ENCODE peak calls at places on chromosomes 1 and 21, in nine cellular contexts. E, Q, C, R, L, B, W, K and Y are unnamed samples.

GRCh38 chr1:236689713-236690569 is 3.6 kb downstream of the ACTN2 start:
- DNase-seq in E (no peak), Q (no peak), C (no peak), R (no peak), L (no peak), B (no peak), W (peak), K (no peak), Y (no peak)

GRCh38 chr1:119653839-119654170 is 5.7 kb upstream of the ZNF697 start:
- DNase-seq in E (no peak), Q (no peak), C (no peak), R (no peak), L (no peak), B (no peak), W (no peak), K (no peak), Y (no peak)

GRCh38 chr1:74673351-74674111 is at the start of gene ERICH3:
- DNase-seq in E (no peak), Q (peak), C (no peak), R (no peak), L (peak), B (no peak), W (no peak), K (peak), Y (no peak)

GRCh38 chr1:192153276-192153675 is 5.0 kb upstream of the RGS18 start:
- DNase-seq in E (no peak), Q (no peak), C (no peak), R (no peak), L (no peak), B (no peak), W (no peak), K (no peak), Y (no peak)

GRCh38 chr1:2152914-2153313 is 41.7 kb downstream of the FAAP20 start:
- DNase-seq in E (no peak), Q (no peak), C (no peak), R (no peak), L (no peak), B (no peak), W (no peak), K (no peak), Y (no peak)

GRCh38 chr1:150352883-150353282 is 11.1 kb upstream of the RPRD2 start:
- DNase-seq in E (no peak), Q (no peak), C (no peak), R (no peak), L (no peak), B (no peak), W (no peak), K (no peak), Y (peak)

GRCh38 chr1:167819849-167820683 is 93.9 kb downstream of the ADCY10 start:
- DNase-seq in E (peak), Q (peak), C (peak), R (peak), L (peak), B (peak), W (no peak), K (peak), Y (peak)

GRCh38 chr1:107277022-107277421 is 136.2 kb downstream of the NTNG1 start:
- DNase-seq in E (peak), Q (no peak), C (no peak), R (peak), L (peak), B (no peak), W (no peak), K (peak), Y (no peak)

GRCh38 chr1:63688302-63688701 is 85.5 kb upstream of the ROR1 start:
- DNase-seq in E (no peak), Q (no peak), C (no peak), R (no peak), L (no peak), B (no peak), W (no peak), K (no peak), Y (no peak)

GRCh38 chr21:41600961-41601572 is 93.1 kb upstream of the TMPRSS2 start:
- DNase-seq in E (peak), Q (no peak), C (no peak), R (peak), L (no peak), B (no peak), W (no peak), K (no peak), Y (no peak)

GRCh38 chr1:228982637-228983036 is 247.4 kb downstream of the RHOU start:
- DNase-seq in E (no peak), Q (no peak), C (no peak), R (no peak), L (no peak), B (no peak), W (no peak), K (no peak), Y (no peak)

GRCh38 chr1:199784127-199784526 is 243.4 kb upstream of the NR5A2 start:
- DNase-seq in E (no peak), Q (no peak), C (peak), R (no peak), L (no peak), B (no peak), W (no peak), K (no peak), Y (no peak)

GRCh38 chr1:165905853-165906252 is 78.4 kb downstream of the UCK2 start:
- DNase-seq in E (no peak), Q (no peak), C (no peak), R (no peak), L (no peak), B (no peak), W (no peak), K (no peak), Y (no peak)

GRCh38 chr1:222592171-222592570 is 2.4 kb upstream of the TAF1A start:
- DNase-seq in E (no peak), Q (no peak), C (no peak), R (no peak), L (no peak), B (no peak), W (no peak), K (no peak), Y (no peak)

GRCh38 chr1:227621211-227621610 is 57.9 kb downstream of the ZNF678 start:
- DNase-seq in E (no peak), Q (no peak), C (no peak), R (no peak), L (no peak), B (no peak), W (peak), K (no peak), Y (no peak)

GRCh38 chr1:180614746-180615145 is 17.1 kb upstream of the XPR1 start:
- DNase-seq in E (peak), Q (no peak), C (no peak), R (no peak), L (no peak), B (no peak), W (no peak), K (no peak), Y (no peak)

GRCh38 chr1:2227341-2228156 is 570 bp upstream of the SKI start:
- DNase-seq in E (peak), Q (peak), C (peak), R (peak), L (peak), B (peak), W (peak), K (peak), Y (peak)

GRCh38 chr21:43360441-43361126 is 66.3 kb downstream of the SIK1 start:
- DNase-seq in E (no peak), Q (no peak), C (no peak), R (no peak), L (no peak), B (no peak), W (no peak), K (no peak), Y (no peak)

GRCh38 chr21:43361493-43362296 is 65.2 kb downstream of the SIK1 start:
- DNase-seq in E (no peak), Q (no peak), C (peak), R (peak), L (no peak), B (no peak), W (no peak), K (no peak), Y (no peak)

GRCh38 chr21:43362306-43362927 is 64.5 kb downstream of the SIK1 start:
- DNase-seq in E (no peak), Q (peak), C (peak), R (peak), L (peak), B (no peak), W (no peak), K (no peak), Y (no peak)

GRCh38 chr21:43362928-43363314 is 64.0 kb downstream of the SIK1 start:
- DNase-seq in E (no peak), Q (no peak), C (no peak), R (no peak), L (no peak), B (no peak), W (no peak), K (no peak), Y (no peak)

DNA sequence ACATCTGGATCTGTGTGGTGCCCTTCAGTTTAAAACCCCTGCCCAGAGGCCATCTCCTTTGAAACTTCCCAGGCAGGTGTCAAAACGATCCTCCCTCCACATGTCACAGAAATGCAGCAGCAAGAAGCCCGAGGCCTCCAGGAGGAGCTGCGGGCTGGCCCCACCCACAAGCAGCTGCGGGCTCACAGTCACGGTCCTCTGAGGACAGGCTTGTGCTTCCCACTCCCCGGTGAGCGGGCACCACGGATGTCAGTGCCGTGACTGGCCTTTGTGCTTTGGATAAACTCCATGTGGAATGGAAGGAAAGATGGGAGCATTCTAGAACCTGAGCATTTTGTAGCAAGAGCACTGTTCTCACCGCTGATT is 65.8 kb downstream of the SIK1 start:
- DNase-seq in E (no peak), Q (no peak), C (no peak), R (no peak), L (no peak), B (no peak), W (no peak), K (no peak), Y (no peak)
- TF ChIP-seq CTCF in E (no peak), Q (no peak), C (no peak), R (no peak), L (no peak), B (no peak), W (no peak), K (no peak), Y (no peak)

DNA sequence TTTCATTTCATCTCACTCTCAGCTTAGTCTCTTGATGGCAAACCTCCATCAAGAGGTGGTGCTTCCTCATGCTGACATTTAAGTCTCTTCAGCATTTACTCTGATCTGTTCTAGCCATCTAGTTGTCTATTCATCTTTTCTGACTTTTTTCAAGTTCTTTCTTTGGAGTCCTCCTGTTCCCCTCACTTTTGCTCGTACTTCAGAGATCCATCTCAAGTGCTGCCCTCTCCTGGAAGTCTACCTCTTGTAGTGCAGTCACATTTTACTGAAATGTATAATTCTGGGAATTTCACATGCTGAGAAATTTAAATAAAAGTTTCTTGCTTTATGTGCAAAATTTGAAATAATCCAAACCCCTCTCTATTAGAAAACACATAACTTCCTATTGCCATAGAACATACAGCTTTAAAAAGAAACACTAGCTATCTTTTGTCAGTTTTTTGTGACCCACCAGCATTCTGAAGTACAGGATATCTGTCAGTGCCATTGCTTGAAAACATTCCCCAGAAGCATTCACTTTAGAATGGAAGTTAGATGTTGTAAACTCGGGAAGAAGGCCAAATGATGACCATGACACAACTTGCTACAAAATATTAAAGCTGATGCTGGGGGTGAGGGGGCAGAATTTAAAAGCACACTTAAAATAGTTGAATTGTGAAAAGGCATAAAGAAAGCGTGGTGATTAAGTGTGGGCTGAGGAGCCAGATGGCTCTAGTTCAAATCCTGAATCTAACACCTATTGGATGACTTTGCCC is 21.9 kb downstream of the RLF start:
- DNase-seq in E (no peak), Q (no peak), C (no peak), R (no peak), L (no peak), B (no peak), W (no peak), K (peak), Y (no peak)
- TF ChIP-seq CTCF in E (no peak), Q (no peak), C (no peak), R (no peak), L (peak), B (no peak), W (peak), K (peak), Y (peak)

GRCh38 chr1:7117265-7117598 is 332.0 kb downstream of the CAMTA1 start:
- DNase-seq in E (no peak), Q (no peak), C (no peak), R (no peak), L (no peak), B (no peak), W (no peak), K (no peak), Y (no peak)
- TF ChIP-seq CTCF in E (no peak), Q (no peak), C (no peak), R (peak), L (no peak), B (no peak), W (no peak), K (no peak), Y (no peak)

DNA sequence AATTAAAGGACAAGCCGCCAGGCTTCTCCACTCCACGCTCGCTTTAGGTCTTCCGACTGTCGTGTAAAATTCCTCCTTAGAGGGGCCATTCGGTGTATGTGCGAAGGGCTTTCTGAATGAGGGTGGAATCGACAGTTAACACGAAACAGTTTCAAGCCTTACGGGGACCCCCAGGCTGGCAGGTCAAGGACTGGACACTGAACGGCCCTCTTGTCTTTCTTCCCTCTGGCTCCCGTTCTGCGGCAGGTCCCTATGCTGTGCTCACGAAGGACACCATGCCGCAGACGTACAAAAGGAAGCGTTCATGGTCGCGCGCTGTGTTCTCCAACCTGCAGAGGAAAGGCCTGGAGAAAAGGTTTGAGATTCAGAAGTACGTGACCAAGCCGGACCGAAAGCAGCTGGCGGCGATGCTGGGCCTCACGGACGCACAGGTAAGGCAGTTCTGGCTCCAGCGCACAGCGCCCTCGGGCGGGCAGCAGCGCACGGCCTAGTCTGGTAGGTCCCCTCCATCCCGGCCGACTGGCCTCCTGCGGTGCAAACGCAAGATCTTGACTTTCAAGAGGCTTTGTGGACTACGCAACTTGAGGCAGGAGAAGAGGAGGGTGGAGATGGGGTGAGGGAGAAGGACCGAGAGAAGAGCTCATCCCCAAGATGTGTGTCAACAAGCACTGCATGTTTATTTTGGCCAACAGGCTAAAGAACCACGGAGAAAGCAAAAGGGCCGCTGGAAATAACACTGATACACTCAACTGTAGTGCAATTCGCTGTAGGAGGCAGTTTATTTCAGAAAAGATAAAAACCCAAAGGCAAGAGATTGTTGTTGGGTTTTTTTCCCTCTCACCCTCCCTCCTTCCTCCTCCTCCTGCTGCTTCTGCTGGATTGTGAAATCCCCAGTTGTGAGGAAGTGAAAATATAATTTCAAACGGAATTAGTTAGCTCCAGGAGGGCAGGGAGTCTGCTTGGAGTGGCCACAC is 3.0 kb downstream of the HLX start:
- DNase-seq in E (no peak), Q (no peak), C (no peak), R (peak), L (no peak), B (no peak), W (peak), K (no peak), Y (no peak)
- TF ChIP-seq CTCF in E (no peak), Q (peak), C (no peak), R (peak), L (peak), B (no peak), W (peak), K (no peak), Y (peak)

DNA sequence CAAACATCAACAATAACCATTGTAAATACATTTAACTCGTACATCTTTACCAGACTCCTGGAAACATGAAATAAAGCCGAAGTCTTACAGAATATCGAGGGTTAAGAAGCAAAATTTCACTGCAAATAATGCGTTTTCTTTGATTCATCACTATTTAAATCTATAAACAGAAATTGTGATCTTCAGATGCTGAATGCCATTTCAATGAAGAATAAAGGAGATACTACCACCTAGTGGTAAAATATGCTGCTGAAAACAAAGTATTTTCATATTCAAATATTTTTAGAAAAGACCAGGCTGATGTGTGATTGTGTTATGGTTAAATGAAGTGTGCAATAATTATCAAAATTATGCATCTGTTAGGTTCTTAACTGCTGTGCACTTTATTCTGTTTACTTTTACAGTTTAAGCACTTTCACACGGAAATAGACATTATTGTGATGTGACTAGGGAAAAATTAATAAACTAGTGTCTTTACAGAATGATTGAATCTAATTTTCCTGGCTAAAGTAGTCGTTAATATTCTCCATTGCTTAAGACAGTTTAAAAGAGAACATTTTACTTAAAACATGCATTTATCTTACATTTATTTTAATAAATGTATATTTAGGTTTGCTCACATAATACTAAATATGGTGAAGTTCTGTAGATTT is 1093.1 kb downstream of the MRPL39 start:
- DNase-seq in E (no peak), Q (no peak), C (no peak), R (no peak), L (no peak), B (no peak), W (no peak), K (no peak), Y (no peak)
- TF ChIP-seq CTCF in E (peak), Q (no peak), C (peak), R (no peak), L (peak), B (no peak), W (peak), K (no peak), Y (peak)

GRCh38 chr1:33273961-33274371 is 17.7 kb downstream of the ZNF362 start:
- DNase-seq in E (no peak), Q (no peak), C (no peak), R (no peak), L (no peak), B (no peak), W (no peak), K (no peak), Y (no peak)

GRCh38 chr1:33273402-33273801 is 17.1 kb downstream of the ZNF362 start:
- DNase-seq in E (no peak), Q (no peak), C (no peak), R (no peak), L (no peak), B (no peak), W (no peak), K (no peak), Y (no peak)

GRCh38 chr1:33271666-33272505 is 15.6 kb downstream of the ZNF362 start:
- DNase-seq in E (no peak), Q (no peak), C (no peak), R (no peak), L (no peak), B (no peak), W (no peak), K (no peak), Y (no peak)

GRCh38 chr1:33272930-33273329 is 16.6 kb downstream of the ZNF362 start:
- DNase-seq in E (no peak), Q (no peak), C (no peak), R (no peak), L (no peak), B (no peak), W (no peak), K (no peak), Y (no peak)

GRCh38 chr1:33272509-33272908 is 16.2 kb downstream of the ZNF362 start:
- DNase-seq in E (no peak), Q (no peak), C (no peak), R (no peak), L (no peak), B (no peak), W (no peak), K (no peak), Y (no peak)
- TF ChIP-seq CTCF in E (no peak), Q (no peak), C (no peak), R (no peak), L (no peak), B (no peak), W (no peak), K (no peak), Y (no peak)